ENCODE peak calls at places on chromosomes 7 and 10, in nine cellular contexts. C is sigmoid colon, B is RWPE2, D is upper lobe of right lung, A is K562, K is uterus, R is esophagus muscularis mucosa, L is prostate gland, H is GM23338. J is an unnamed sample. For H3K4me1 and H3K27me3, the result is how much of the 10 kb centered on the place peaks cover.

GRCh38 chr7:155071121-155071651 is 1.1 kb downstream of the HTR5A start:
- DNase-seq in C (no peak), B (no peak), D (no peak), A (no peak), K (no peak), R (no peak), L (no peak), H (no peak), J (no peak)

GRCh38 chr7:93551063-93551895 is 23.2 kb downstream of the CALCR start:
- DNase-seq in C (no peak), B (no peak), D (no peak), A (peak), K (no peak), R (no peak), L (no peak), H (peak), J (no peak)

GRCh38 chr10:92873029-92873428 is 24.7 kb downstream of the EXOC6 start:
- DNase-seq in C (no peak), B (no peak), D (no peak), A (no peak), K (no peak), R (no peak), L (no peak), H (no peak), J (no peak)

GRCh38 chr10:3954615-3955014 is 169.6 kb upstream of the KLF6 start:
- DNase-seq in C (no peak), B (no peak), D (no peak), A (no peak), K (no peak), R (peak), L (no peak), H (no peak), J (no peak)

GRCh38 chr7:1043552-1044188 is 676 bp upstream of the GPR146 start:
- DNase-seq in C (no peak), B (no peak), D (no peak), A (no peak), K (no peak), R (no peak), L (no peak), H (no peak), J (no peak)

GRCh38 chr7:126819197-126819484 is 433.6 kb downstream of the GRM8 start:
- DNase-seq in C (no peak), B (no peak), D (no peak), A (no peak), K (no peak), R (no peak), L (no peak), H (no peak), J (no peak)

GRCh38 chr7:50824882-50825281 is 42.2 kb upstream of the GRB10 start:
- DNase-seq in C (no peak), B (no peak), D (no peak), A (no peak), K (no peak), R (no peak), L (no peak), H (no peak), J (no peak)

GRCh38 chr7:98964596-98964995 is 86.3 kb downstream of the TRRAP start:
- DNase-seq in C (no peak), B (no peak), D (peak), A (no peak), K (no peak), R (no peak), L (no peak), H (no peak), J (no peak)

GRCh38 chr10:48411510-48411909 is 105.0 kb downstream of the MAPK8 start:
- DNase-seq in C (no peak), B (no peak), D (no peak), A (no peak), K (no peak), R (no peak), L (no peak), H (no peak), J (no peak)

GRCh38 chr7:31043035-31043434 is 9.1 kb upstream of the ADCYAP1R1 start:
- DNase-seq in C (no peak), B (no peak), D (no peak), A (no peak), K (no peak), R (no peak), L (no peak), H (peak), J (no peak)

GRCh38 chr7:112005205-112005604 is 201.0 kb downstream of the DOCK4 start:
- DNase-seq in C (no peak), B (no peak), D (no peak), A (no peak), K (no peak), R (no peak), L (no peak), H (no peak), J (no peak)

GRCh38 chr7:39758234-39758970 is 135.0 kb downstream of the RALA start:
- DNase-seq in C (no peak), B (no peak), D (peak), A (no peak), K (no peak), R (no peak), L (no peak), H (no peak), J (no peak)

GRCh38 chr10:70106958-70107791 is 25.4 kb downstream of the AIFM2 start:
- DNase-seq in C (no peak), B (no peak), D (no peak), A (peak), K (no peak), R (no peak), L (no peak), H (peak), J (no peak)

GRCh38 chr10:4902571-4903011 is 60.6 kb upstream of the AKR1C1 start:
- DNase-seq in C (no peak), B (no peak), D (no peak), A (no peak), K (no peak), R (no peak), L (peak), H (no peak), J (no peak)

GRCh38 chr7:32958046-32959025 is 1.1 kb downstream of the FKBP9 start:
- DNase-seq in C (peak), B (no peak), D (peak), A (no peak), K (peak), R (no peak), L (peak), H (peak), J (no peak)

GRCh38 chr10:49803988-49804387 is 41.9 kb upstream of the OGDHL start:
- DNase-seq in C (no peak), B (no peak), D (no peak), A (no peak), K (no peak), R (no peak), L (no peak), H (no peak), J (no peak)

GRCh38 chr7:86956567-86956966 is 102.9 kb downstream of the ELAPOR2 start:
- DNase-seq in C (no peak), B (no peak), D (no peak), A (no peak), K (no peak), R (no peak), L (no peak), H (no peak), J (no peak)

GRCh38 chr10:21047511-21047910 is 150.4 kb upstream of the NEBL start:
- DNase-seq in C (no peak), B (no peak), D (no peak), A (no peak), K (no peak), R (no peak), L (no peak), H (no peak), J (no peak)

GRCh38 chr7:157564518-157565177 is 227.8 kb downstream of the DNAJB6 start:
- DNase-seq in C (no peak), B (no peak), D (no peak), A (no peak), K (no peak), R (no peak), L (no peak), H (no peak), J (no peak)

GRCh38 chr10:96758423-96758822 is 38.1 kb upstream of the PIK3AP1 start:
- DNase-seq in C (no peak), B (no peak), D (no peak), A (no peak), K (no peak), R (no peak), L (no peak), H (no peak), J (no peak)

GRCh38 chr7:116863168-116863670 is 832 bp downstream of the CAPZA2 start:
- DNase-seq in C (no peak), B (no peak), D (peak), A (peak), K (peak), R (no peak), L (peak), H (peak), J (no peak)

GRCh38 chr7:139991267-139991666 is 71.5 kb downstream of the PARP12 start:
- DNase-seq in C (no peak), B (no peak), D (no peak), A (no peak), K (no peak), R (no peak), L (no peak), H (no peak), J (no peak)

GRCh38 chr10:52782554-52782953 is 10.0 kb upstream of the MBL2 start:
- DNase-seq in C (no peak), B (no peak), D (no peak), A (no peak), K (no peak), R (peak), L (no peak), H (no peak), J (no peak)

DNA sequence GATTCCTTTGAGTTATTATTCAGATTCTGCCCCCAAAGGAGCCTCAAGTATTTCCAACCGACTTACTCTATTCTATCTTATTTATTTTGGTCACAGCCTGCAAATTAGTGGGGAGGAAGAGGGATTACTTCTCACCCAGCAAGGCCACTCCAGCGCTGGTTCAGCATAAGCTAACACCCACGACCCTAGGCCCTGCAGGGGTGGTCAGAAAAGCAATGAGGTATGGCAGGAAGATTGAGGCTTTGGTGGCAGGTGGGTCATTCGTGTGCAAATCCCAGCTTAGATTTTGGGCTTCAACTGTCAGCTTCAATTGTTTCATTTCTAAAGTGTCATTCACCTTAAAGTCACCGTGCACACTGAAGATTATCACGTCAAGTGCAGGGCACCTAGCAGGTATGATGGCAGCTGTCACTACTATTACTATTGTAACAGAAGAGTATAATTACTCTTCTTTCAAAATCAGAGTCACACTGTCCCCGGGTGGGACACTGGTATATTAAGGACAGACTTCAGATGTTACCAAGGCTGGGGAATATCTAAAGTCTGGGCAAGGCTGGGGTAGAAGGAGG is 48.8 kb upstream of the OPTN start:
- DNase-seq in C (no peak), B (no peak), D (no peak), A (no peak), K (no peak), R (no peak), L (no peak), H (no peak), J (no peak)
- H3K4me1 ChIP-seq in C (under half), B (under half), D (under half), A (under half), K (under half), R (under half), L (under half), H (under half), J (under half)

DNA sequence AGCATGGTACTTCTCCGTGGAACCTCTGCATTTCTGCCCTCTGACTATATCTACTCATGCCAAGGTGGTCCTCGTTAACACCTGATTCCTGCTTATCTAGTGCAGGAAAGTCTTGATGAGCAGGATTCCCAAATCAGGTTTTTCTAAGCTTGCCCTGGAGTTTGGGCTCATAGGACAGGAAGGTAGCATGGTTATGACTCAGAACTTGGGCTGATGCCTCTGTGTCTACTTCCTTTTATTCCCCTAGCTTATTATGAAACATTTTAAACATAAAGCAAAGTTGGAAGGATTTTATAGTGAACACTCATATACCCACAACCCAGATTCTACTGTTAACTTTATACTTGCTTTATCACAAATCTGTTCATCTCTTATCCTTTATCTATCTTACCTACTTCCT is 5.6 kb downstream of the SUFU start:
- DNase-seq in C (no peak), B (no peak), D (no peak), A (no peak), K (no peak), R (no peak), L (peak), H (no peak), J (no peak)
- H3K27ac ChIP-seq in C (no peak), B (peak), D (no peak), A (no peak), K (no peak), R (no peak), L (no peak), H (no peak), J (no peak)

GRCh38 chr10:22583683-22584082 is 130.7 kb downstream of the PIP4K2A start:
- DNase-seq in C (no peak), B (no peak), D (no peak), A (no peak), K (no peak), R (no peak), L (no peak), H (no peak), J (no peak)

GRCh38 chr10:22580711-22581110 is 133.7 kb downstream of the PIP4K2A start:
- DNase-seq in C (no peak), B (no peak), D (no peak), A (no peak), K (no peak), R (no peak), L (no peak), H (no peak), J (no peak)

GRCh38 chr10:22579826-22580225 is 134.6 kb downstream of the PIP4K2A start:
- DNase-seq in C (no peak), B (no peak), D (no peak), A (no peak), K (no peak), R (no peak), L (no peak), H (no peak), J (no peak)

DNA sequence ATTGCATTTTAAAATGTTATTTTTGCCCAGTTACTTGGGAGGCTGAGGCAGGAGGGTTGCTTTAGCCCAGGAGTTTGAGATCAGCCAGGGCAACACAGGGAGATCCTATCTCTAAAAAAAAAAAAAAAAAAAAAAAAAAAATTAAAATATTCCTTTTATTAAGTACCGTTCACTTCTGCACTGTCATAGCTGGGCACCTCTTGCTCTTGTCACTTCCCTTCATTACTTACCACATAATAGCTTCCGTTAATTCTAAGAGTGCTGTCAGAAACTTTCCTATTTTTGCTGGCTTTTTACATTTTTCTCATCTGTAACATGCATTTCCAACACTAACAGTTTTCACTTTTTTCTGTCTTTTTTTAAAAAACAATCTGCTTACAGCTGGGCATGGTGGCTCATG is 132.9 kb downstream of the PIP4K2A start:
- DNase-seq in C (no peak), B (no peak), D (no peak), A (no peak), K (no peak), R (no peak), L (no peak), H (no peak), J (no peak)
- H3K27me3 ChIP-seq in C (under half), B (under half), D (under half), A (under half), K (under half), R (under half), L (under half), H (under half), J (under half)

GRCh38 chr10:80893256-80893655 is 355.6 kb downstream of the SH2D4B start:
- DNase-seq in C (no peak), B (no peak), D (no peak), A (no peak), K (no peak), R (no peak), L (no peak), H (no peak), J (no peak)

GRCh38 chr10:80896959-80897358 is 359.3 kb downstream of the SH2D4B start:
- DNase-seq in C (no peak), B (no peak), D (no peak), A (peak), K (no peak), R (no peak), L (no peak), H (no peak), J (no peak)

GRCh38 chr10:80894797-80895467 is 357.2 kb downstream of the SH2D4B start:
- DNase-seq in C (no peak), B (no peak), D (no peak), A (no peak), K (no peak), R (no peak), L (no peak), H (peak), J (no peak)

GRCh38 chr10:80896076-80896475 is 358.4 kb downstream of the SH2D4B start:
- DNase-seq in C (no peak), B (no peak), D (no peak), A (no peak), K (no peak), R (no peak), L (no peak), H (no peak), J (no peak)

GRCh38 chr10:80894339-80894791 is 356.7 kb downstream of the SH2D4B start:
- DNase-seq in C (no peak), B (no peak), D (no peak), A (no peak), K (no peak), R (no peak), L (no peak), H (peak), J (no peak)
- H3K4me1 ChIP-seq in C (under half), B (under half), D (under half), A (under half), K (under half), R (under half), L (under half), H (half or more), J (under half)

GRCh38 chr10:127456122-127456521 is 93.0 kb upstream of the NPS start:
- DNase-seq in C (no peak), B (no peak), D (no peak), A (no peak), K (no peak), R (no peak), L (no peak), H (no peak), J (no peak)
- H3K27ac ChIP-seq in C (no peak), B (no peak), D (no peak), A (no peak), K (no peak), R (no peak), L (no peak), H (no peak), J (no peak)

J was measured in naive thymus-derived CD4-positive, alpha-beta T cell.